ENCODE peak calls at places on chromosomes 3 and 15, in four cellular contexts. One of them, this sample, is unnamed. For H3K36me3, the result is how much of the 10 kb centered on the place peaks cover.

GRCh38 chr15:88707766-88708165 is 69.0 kb downstream of the ISG20 start:
- DNase-seq in uterus: no peak
- DNase-seq in right lobe of liver: no peak
- DNase-seq in transverse colon: no peak
- DNase-seq in this sample: no peak

GRCh38 chr15:90001062-90001682 is at the start of gene ZNF710:
- DNase-seq in uterus: peak
- DNase-seq in right lobe of liver: no peak
- DNase-seq in transverse colon: peak
- DNase-seq in this sample: peak

GRCh38 chr3:186182850-186183249 is 74.0 kb upstream of the ETV5 start:
- DNase-seq in uterus: no peak
- DNase-seq in right lobe of liver: no peak
- DNase-seq in transverse colon: no peak
- DNase-seq in this sample: no peak

GRCh38 chr15:51576451-51576850 is 46.1 kb downstream of the DMXL2 start:
- DNase-seq in uterus: no peak
- DNase-seq in right lobe of liver: no peak
- DNase-seq in transverse colon: no peak
- DNase-seq in this sample: no peak

GRCh38 chr3:11661052-11661656 is 17.4 kb upstream of the VGLL4 start:
- DNase-seq in uterus: no peak
- DNase-seq in right lobe of liver: no peak
- DNase-seq in transverse colon: no peak
- DNase-seq in this sample: no peak

GRCh38 chr15:81877533-81878227 is 168.1 kb downstream of the MEX3B start:
- DNase-seq in uterus: no peak
- DNase-seq in right lobe of liver: no peak
- DNase-seq in transverse colon: no peak
- DNase-seq in this sample: no peak

GRCh38 chr3:153165211-153165815 is 3.3 kb downstream of the RAP2B start:
- DNase-seq in uterus: no peak
- DNase-seq in right lobe of liver: no peak
- DNase-seq in transverse colon: no peak
- DNase-seq in this sample: no peak

GRCh38 chr3:145719118-145719517 is 441.9 kb downstream of the PLOD2 start:
- DNase-seq in uterus: no peak
- DNase-seq in right lobe of liver: no peak
- DNase-seq in transverse colon: no peak
- DNase-seq in this sample: no peak

GRCh38 chr3:26132942-26133341 is 343.1 kb downstream of the OXSM start:
- DNase-seq in uterus: no peak
- DNase-seq in right lobe of liver: no peak
- DNase-seq in transverse colon: no peak
- DNase-seq in this sample: no peak

DNA sequence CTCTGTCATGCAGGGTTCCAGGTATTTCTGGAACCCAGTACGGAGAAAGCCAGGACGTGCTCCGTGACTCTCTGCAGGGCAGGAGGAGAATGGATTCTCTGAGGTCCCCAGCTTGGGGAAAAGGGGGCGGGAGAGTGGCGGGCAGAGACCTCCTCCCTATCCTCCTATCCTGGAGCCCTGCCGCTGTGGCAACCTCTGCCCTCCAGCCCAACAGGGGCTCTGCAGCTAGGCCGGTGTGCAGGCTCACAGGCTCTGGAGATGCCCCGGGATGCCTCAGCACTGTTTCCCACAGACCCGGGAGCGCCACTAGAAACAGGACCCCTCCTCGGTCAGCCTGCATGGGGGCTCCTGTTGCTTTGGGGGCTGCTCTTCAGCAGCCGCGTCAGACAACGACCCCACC is 43.1 kb downstream of the NUP210 start:
- DNase-seq in uterus: no peak
- DNase-seq in right lobe of liver: no peak
- DNase-seq in transverse colon: no peak
- DNase-seq in this sample: no peak
- H3K36me3 ChIP-seq in uterus: under half
- H3K36me3 ChIP-seq in right lobe of liver: half or more
- H3K36me3 ChIP-seq in transverse colon: under half
- H3K36me3 ChIP-seq in this sample: under half

GRCh38 chr15:56211960-56212550 is 31.6 kb downstream of the RFX7 start:
- DNase-seq in uterus: no peak
- DNase-seq in right lobe of liver: no peak
- DNase-seq in transverse colon: no peak
- DNase-seq in this sample: no peak
- H3K36me3 ChIP-seq in uterus: under half
- H3K36me3 ChIP-seq in right lobe of liver: under half
- H3K36me3 ChIP-seq in transverse colon: under half
- H3K36me3 ChIP-seq in this sample: under half

GRCh38 chr15:101277943-101278564 is 769 bp upstream of the SELENOS start:
- DNase-seq in uterus: no peak
- DNase-seq in right lobe of liver: no peak
- DNase-seq in transverse colon: no peak
- DNase-seq in this sample: peak
- H3K36me3 ChIP-seq in uterus: under half
- H3K36me3 ChIP-seq in right lobe of liver: under half
- H3K36me3 ChIP-seq in transverse colon: under half
- H3K36me3 ChIP-seq in this sample: half or more

GRCh38 chr15:57284535-57284934 is 91.8 kb upstream of the CGNL1 start:
- DNase-seq in uterus: no peak
- DNase-seq in right lobe of liver: no peak
- DNase-seq in transverse colon: no peak
- DNase-seq in this sample: no peak
- H3K36me3 ChIP-seq in uterus: under half
- H3K36me3 ChIP-seq in right lobe of liver: under half
- H3K36me3 ChIP-seq in transverse colon: under half
- H3K36me3 ChIP-seq in this sample: half or more

GRCh38 chr3:37346227-37347005 is 172.0 kb upstream of the LRRFIP2 start:
- DNase-seq in uterus: no peak
- DNase-seq in right lobe of liver: no peak
- DNase-seq in transverse colon: no peak
- DNase-seq in this sample: no peak

GRCh38 chr3:37349640-37350039 is 175.3 kb upstream of the LRRFIP2 start:
- DNase-seq in uterus: no peak
- DNase-seq in right lobe of liver: no peak
- DNase-seq in transverse colon: no peak
- DNase-seq in this sample: no peak

GRCh38 chr3:37347941-37348340 is 173.6 kb upstream of the LRRFIP2 start:
- DNase-seq in uterus: no peak
- DNase-seq in right lobe of liver: no peak
- DNase-seq in transverse colon: no peak
- DNase-seq in this sample: no peak

DNA sequence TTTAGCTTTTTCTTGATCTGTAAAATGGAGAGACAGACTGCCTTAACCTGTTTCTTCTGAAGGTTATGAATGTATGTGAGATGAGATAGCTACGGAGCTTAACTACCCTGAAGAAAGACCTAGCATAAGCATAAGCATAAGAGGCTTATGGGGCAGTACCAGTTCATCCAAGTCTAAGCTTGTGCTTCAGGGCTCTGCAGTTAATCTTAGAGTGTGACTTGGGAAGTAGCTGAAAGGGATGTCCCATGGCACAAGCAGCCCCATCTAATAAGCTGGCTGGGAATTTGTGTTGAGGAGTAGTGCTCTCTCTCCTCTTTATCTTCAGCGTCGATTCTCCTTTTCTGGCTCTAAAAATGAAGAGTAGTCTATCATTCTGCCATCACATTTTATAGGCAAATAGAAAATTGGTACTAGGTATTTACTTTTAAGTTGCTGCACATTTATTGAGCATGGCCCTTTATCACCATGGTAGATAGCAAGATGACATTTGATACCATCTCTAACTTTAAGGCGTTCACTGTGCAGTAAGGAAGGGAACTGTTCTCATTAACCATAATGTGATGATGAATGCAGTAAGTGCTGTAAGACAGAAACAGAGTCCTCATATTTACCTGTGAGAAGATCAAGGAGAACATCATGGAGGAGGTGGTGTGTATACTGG is 174.5 kb upstream of the LRRFIP2 start:
- DNase-seq in uterus: no peak
- DNase-seq in right lobe of liver: no peak
- DNase-seq in transverse colon: no peak
- DNase-seq in this sample: no peak
- H3K36me3 ChIP-seq in uterus: under half
- H3K36me3 ChIP-seq in right lobe of liver: half or more
- H3K36me3 ChIP-seq in transverse colon: half or more
- H3K36me3 ChIP-seq in this sample: half or more

GRCh38 chr3:108079877-108080276 is 11.0 kb downstream of the CD47 start:
- DNase-seq in uterus: no peak
- DNase-seq in right lobe of liver: no peak
- DNase-seq in transverse colon: no peak
- DNase-seq in this sample: no peak
- H3K36me3 ChIP-seq in uterus: under half
- H3K36me3 ChIP-seq in right lobe of liver: under half
- H3K36me3 ChIP-seq in transverse colon: under half
- H3K36me3 ChIP-seq in this sample: under half